ENCODE peak calls at places on chromosome 22, in seven cellular contexts. One of them, this sample, is unnamed.
A peak's percentile ranks its signal among the peaks of the same experiment; 100 is the strongest.

GRCh38 chr22:31742115-31742514 is 7.8 kb downstream of the PRR14L start:
- DNase-seq in D341Med: no peak
- DNase-seq in anterior cingulate cortex: no peak
- DNase-seq in epithelial cell of esophagus: no peak
- DNase-seq in SK-N-DZ: no peak
- DNase-seq in cardiac fibroblast: no peak
- DNase-seq in stimulated activated CD4-positive, alpha-beta T cell treated with anti-CD3 and anti-CD28 coated beads, Interleukin-2, amount 100 ng/mL, for 24 hours: no peak
- DNase-seq in this sample: no peak

GRCh38 chr22:29108137-29108536 is 35.3 kb downstream of the KREMEN1 start:
- DNase-seq in SK-N-DZ: no peak
- DNase-seq in anterior cingulate cortex: no peak
- DNase-seq in D341Med: no peak
- DNase-seq in cardiac fibroblast: peak; percentile 54
- DNase-seq in stimulated activated CD4-positive, alpha-beta T cell treated with anti-CD3 and anti-CD28 coated beads, Interleukin-2, amount 100 ng/mL, for 24 hours: no peak
- DNase-seq in epithelial cell of esophagus: peak; percentile 90
- DNase-seq in this sample: no peak

GRCh38 chr22:19663821-19664325 is 50.4 kb upstream of the SEPTIN5 start:
- DNase-seq in anterior cingulate cortex: no peak
- DNase-seq in D341Med: peak; percentile 39
- DNase-seq in stimulated activated CD4-positive, alpha-beta T cell treated with anti-CD3 and anti-CD28 coated beads, Interleukin-2, amount 100 ng/mL, for 24 hours: no peak
- DNase-seq in cardiac fibroblast: peak; percentile 67
- DNase-seq in epithelial cell of esophagus: no peak
- DNase-seq in SK-N-DZ: peak; percentile 38
- DNase-seq in this sample: no peak

GRCh38 chr22:31752096-31752847 is 1.5 kb upstream of the DEPDC5 start:
- DNase-seq in anterior cingulate cortex: no peak
- DNase-seq in D341Med: no peak
- DNase-seq in SK-N-DZ: peak; percentile 23
- DNase-seq in cardiac fibroblast: no peak
- DNase-seq in stimulated activated CD4-positive, alpha-beta T cell treated with anti-CD3 and anti-CD28 coated beads, Interleukin-2, amount 100 ng/mL, for 24 hours: no peak
- DNase-seq in epithelial cell of esophagus: no peak
- DNase-seq in this sample: no peak

GRCh38 chr22:27454807-27455450 is 346.6 kb downstream of the MN1 start:
- DNase-seq in epithelial cell of esophagus: no peak
- DNase-seq in stimulated activated CD4-positive, alpha-beta T cell treated with anti-CD3 and anti-CD28 coated beads, Interleukin-2, amount 100 ng/mL, for 24 hours: no peak
- DNase-seq in anterior cingulate cortex: no peak
- DNase-seq in SK-N-DZ: no peak
- DNase-seq in D341Med: no peak
- DNase-seq in cardiac fibroblast: peak; percentile 45
- DNase-seq in this sample: no peak

GRCh38 chr22:48627203-48627602 is 1200.5 kb downstream of the BRD1 start:
- DNase-seq in anterior cingulate cortex: no peak
- DNase-seq in cardiac fibroblast: no peak
- DNase-seq in stimulated activated CD4-positive, alpha-beta T cell treated with anti-CD3 and anti-CD28 coated beads, Interleukin-2, amount 100 ng/mL, for 24 hours: no peak
- DNase-seq in epithelial cell of esophagus: no peak
- DNase-seq in D341Med: no peak
- DNase-seq in SK-N-DZ: peak; percentile 52
- DNase-seq in this sample: no peak

GRCh38 chr22:36773935-36774334 is 2.0 kb downstream of the IFT27 start:
- DNase-seq in SK-N-DZ: no peak
- DNase-seq in stimulated activated CD4-positive, alpha-beta T cell treated with anti-CD3 and anti-CD28 coated beads, Interleukin-2, amount 100 ng/mL, for 24 hours: no peak
- DNase-seq in anterior cingulate cortex: no peak
- DNase-seq in D341Med: no peak
- DNase-seq in cardiac fibroblast: peak; percentile 59
- DNase-seq in epithelial cell of esophagus: peak; percentile 63
- DNase-seq in this sample: no peak

GRCh38 chr22:36839356-36840073 is 21.3 kb upstream of the NCF4 start:
- DNase-seq in stimulated activated CD4-positive, alpha-beta T cell treated with anti-CD3 and anti-CD28 coated beads, Interleukin-2, amount 100 ng/mL, for 24 hours: no peak
- DNase-seq in epithelial cell of esophagus: peak; percentile 61
- DNase-seq in anterior cingulate cortex: no peak
- DNase-seq in cardiac fibroblast: peak; percentile 10
- DNase-seq in D341Med: no peak
- DNase-seq in SK-N-DZ: no peak
- DNase-seq in this sample: no peak

GRCh38 chr22:49394116-49394785 is 433.4 kb downstream of the BRD1 start:
- DNase-seq in D341Med: no peak
- DNase-seq in epithelial cell of esophagus: no peak
- DNase-seq in stimulated activated CD4-positive, alpha-beta T cell treated with anti-CD3 and anti-CD28 coated beads, Interleukin-2, amount 100 ng/mL, for 24 hours: no peak
- DNase-seq in cardiac fibroblast: no peak
- DNase-seq in SK-N-DZ: no peak
- DNase-seq in anterior cingulate cortex: no peak
- DNase-seq in this sample: no peak

GRCh38 chr22:33803371-33803770 is 116.9 kb downstream of the LARGE1 start:
- DNase-seq in stimulated activated CD4-positive, alpha-beta T cell treated with anti-CD3 and anti-CD28 coated beads, Interleukin-2, amount 100 ng/mL, for 24 hours: no peak
- DNase-seq in epithelial cell of esophagus: no peak
- DNase-seq in D341Med: no peak
- DNase-seq in cardiac fibroblast: peak; percentile 85
- DNase-seq in anterior cingulate cortex: no peak
- DNase-seq in SK-N-DZ: no peak
- DNase-seq in this sample: no peak

GRCh38 chr22:46000081-46001027 is 23.4 kb upstream of the WNT7B start:
- DNase-seq in SK-N-DZ: no peak
- DNase-seq in cardiac fibroblast: no peak
- DNase-seq in anterior cingulate cortex: no peak
- DNase-seq in stimulated activated CD4-positive, alpha-beta T cell treated with anti-CD3 and anti-CD28 coated beads, Interleukin-2, amount 100 ng/mL, for 24 hours: no peak
- DNase-seq in D341Med: no peak
- DNase-seq in epithelial cell of esophagus: no peak
- DNase-seq in this sample: no peak

GRCh38 chr22:46528121-46528610 is 9.3 kb downstream of the CELSR1 start:
- DNase-seq in epithelial cell of esophagus: peak; percentile 99
- DNase-seq in anterior cingulate cortex: no peak
- DNase-seq in SK-N-DZ: no peak
- DNase-seq in cardiac fibroblast: peak; percentile 72
- DNase-seq in stimulated activated CD4-positive, alpha-beta T cell treated with anti-CD3 and anti-CD28 coated beads, Interleukin-2, amount 100 ng/mL, for 24 hours: no peak
- DNase-seq in D341Med: no peak
- DNase-seq in this sample: peak; percentile 74

GRCh38 chr22:29306175-29306829 is at the start of gene GAS2L1:
- DNase-seq in anterior cingulate cortex: no peak
- DNase-seq in D341Med: peak; percentile 94
- DNase-seq in SK-N-DZ: peak; percentile 77
- DNase-seq in epithelial cell of esophagus: peak; percentile 82
- DNase-seq in cardiac fibroblast: peak; percentile 87
- DNase-seq in stimulated activated CD4-positive, alpha-beta T cell treated with anti-CD3 and anti-CD28 coated beads, Interleukin-2, amount 100 ng/mL, for 24 hours: peak; percentile 44
- DNase-seq in this sample: peak; percentile 77

GRCh38 chr22:42969348-42969975 is 45.5 kb downstream of the PACSIN2 start:
- DNase-seq in stimulated activated CD4-positive, alpha-beta T cell treated with anti-CD3 and anti-CD28 coated beads, Interleukin-2, amount 100 ng/mL, for 24 hours: no peak
- DNase-seq in anterior cingulate cortex: no peak
- DNase-seq in cardiac fibroblast: peak; percentile 44
- DNase-seq in D341Med: no peak
- DNase-seq in epithelial cell of esophagus: no peak
- DNase-seq in SK-N-DZ: no peak
- DNase-seq in this sample: no peak

GRCh38 chr22:41411021-41411851 is 29.5 kb downstream of the TEF start:
- DNase-seq in anterior cingulate cortex: peak; percentile 21
- DNase-seq in stimulated activated CD4-positive, alpha-beta T cell treated with anti-CD3 and anti-CD28 coated beads, Interleukin-2, amount 100 ng/mL, for 24 hours: no peak
- DNase-seq in cardiac fibroblast: no peak
- DNase-seq in epithelial cell of esophagus: no peak
- DNase-seq in SK-N-DZ: peak; percentile 65
- DNase-seq in D341Med: no peak
- DNase-seq in this sample: no peak

GRCh38 chr22:50078761-50079160 is 6.5 kb downstream of the MLC1 start:
- DNase-seq in D341Med: no peak
- DNase-seq in cardiac fibroblast: no peak
- DNase-seq in SK-N-DZ: no peak
- DNase-seq in anterior cingulate cortex: no peak
- DNase-seq in epithelial cell of esophagus: no peak
- DNase-seq in stimulated activated CD4-positive, alpha-beta T cell treated with anti-CD3 and anti-CD28 coated beads, Interleukin-2, amount 100 ng/mL, for 24 hours: no peak
- DNase-seq in this sample: no peak

GRCh38 chr22:20112623-20113511 is 3.0 kb upstream of the RANBP1 start:
- DNase-seq in D341Med: no peak
- DNase-seq in SK-N-DZ: no peak
- DNase-seq in anterior cingulate cortex: no peak
- DNase-seq in stimulated activated CD4-positive, alpha-beta T cell treated with anti-CD3 and anti-CD28 coated beads, Interleukin-2, amount 100 ng/mL, for 24 hours: no peak
- DNase-seq in cardiac fibroblast: no peak
- DNase-seq in epithelial cell of esophagus: no peak
- DNase-seq in this sample: no peak

GRCh38 chr22:41862530-41863266 is 29.8 kb downstream of the SREBF2 start:
- DNase-seq in SK-N-DZ: no peak
- DNase-seq in epithelial cell of esophagus: no peak
- DNase-seq in D341Med: no peak
- DNase-seq in cardiac fibroblast: no peak
- DNase-seq in stimulated activated CD4-positive, alpha-beta T cell treated with anti-CD3 and anti-CD28 coated beads, Interleukin-2, amount 100 ng/mL, for 24 hours: peak; percentile 76
- DNase-seq in anterior cingulate cortex: no peak
- DNase-seq in this sample: peak; percentile 36

GRCh38 chr22:20147286-20147988 is 3.4 kb downstream of the CCDC188 start:
- DNase-seq in D341Med: no peak
- DNase-seq in cardiac fibroblast: no peak
- DNase-seq in stimulated activated CD4-positive, alpha-beta T cell treated with anti-CD3 and anti-CD28 coated beads, Interleukin-2, amount 100 ng/mL, for 24 hours: no peak
- DNase-seq in SK-N-DZ: no peak
- DNase-seq in epithelial cell of esophagus: no peak
- DNase-seq in anterior cingulate cortex: no peak
- DNase-seq in this sample: no peak

GRCh38 chr22:20937031-20937793 is 20.0 kb downstream of the CRKL start:
- DNase-seq in stimulated activated CD4-positive, alpha-beta T cell treated with anti-CD3 and anti-CD28 coated beads, Interleukin-2, amount 100 ng/mL, for 24 hours: no peak
- DNase-seq in SK-N-DZ: no peak
- DNase-seq in cardiac fibroblast: no peak
- DNase-seq in epithelial cell of esophagus: no peak
- DNase-seq in D341Med: no peak
- DNase-seq in anterior cingulate cortex: no peak
- DNase-seq in this sample: peak; percentile 78

GRCh38 chr22:34886391-34886790 is 179.6 kb upstream of the ISX start:
- DNase-seq in epithelial cell of esophagus: no peak
- DNase-seq in SK-N-DZ: no peak
- DNase-seq in D341Med: no peak
- DNase-seq in stimulated activated CD4-positive, alpha-beta T cell treated with anti-CD3 and anti-CD28 coated beads, Interleukin-2, amount 100 ng/mL, for 24 hours: no peak
- DNase-seq in anterior cingulate cortex: no peak
- DNase-seq in cardiac fibroblast: no peak
- DNase-seq in this sample: no peak

GRCh38 chr22:24285245-24285644 is 14.6 kb downstream of the SPECC1L start:
- DNase-seq in SK-N-DZ: no peak
- DNase-seq in anterior cingulate cortex: no peak
- DNase-seq in stimulated activated CD4-positive, alpha-beta T cell treated with anti-CD3 and anti-CD28 coated beads, Interleukin-2, amount 100 ng/mL, for 24 hours: no peak
- DNase-seq in D341Med: no peak
- DNase-seq in epithelial cell of esophagus: no peak
- DNase-seq in cardiac fibroblast: peak; percentile 40
- DNase-seq in this sample: no peak

GRCh38 chr22:50250555-50251471 is at the start of gene HDAC10:
- DNase-seq in cardiac fibroblast: peak; percentile 85
- DNase-seq in anterior cingulate cortex: no peak
- DNase-seq in D341Med: peak; percentile 93
- DNase-seq in stimulated activated CD4-positive, alpha-beta T cell treated with anti-CD3 and anti-CD28 coated beads, Interleukin-2, amount 100 ng/mL, for 24 hours: peak; percentile 83
- DNase-seq in epithelial cell of esophagus: peak; percentile 83
- DNase-seq in SK-N-DZ: peak; percentile 84
- DNase-seq in this sample: peak; percentile 81

GRCh38 chr22:45051419-45051818 is 41.6 kb upstream of the PHF21B start:
- DNase-seq in D341Med: no peak
- DNase-seq in epithelial cell of esophagus: no peak
- DNase-seq in SK-N-DZ: no peak
- DNase-seq in anterior cingulate cortex: no peak
- DNase-seq in stimulated activated CD4-positive, alpha-beta T cell treated with anti-CD3 and anti-CD28 coated beads, Interleukin-2, amount 100 ng/mL, for 24 hours: no peak
- DNase-seq in cardiac fibroblast: no peak
- DNase-seq in this sample: no peak

GRCh38 chr22:24155597-24156145 is 25.6 kb upstream of the SUSD2 start:
- DNase-seq in epithelial cell of esophagus: peak; percentile 52
- DNase-seq in anterior cingulate cortex: peak; percentile 10
- DNase-seq in D341Med: peak; percentile 69
- DNase-seq in cardiac fibroblast: peak; percentile 82
- DNase-seq in SK-N-DZ: peak; percentile 40
- DNase-seq in stimulated activated CD4-positive, alpha-beta T cell treated with anti-CD3 and anti-CD28 coated beads, Interleukin-2, amount 100 ng/mL, for 24 hours: peak; percentile 50
- DNase-seq in this sample: peak; percentile 81

GRCh38 chr22:31329453-31330215 is 16.5 kb downstream of the PATZ1 start:
- DNase-seq in cardiac fibroblast: no peak
- DNase-seq in D341Med: no peak
- DNase-seq in epithelial cell of esophagus: no peak
- DNase-seq in SK-N-DZ: no peak
- DNase-seq in stimulated activated CD4-positive, alpha-beta T cell treated with anti-CD3 and anti-CD28 coated beads, Interleukin-2, amount 100 ng/mL, for 24 hours: no peak
- DNase-seq in anterior cingulate cortex: no peak
- DNase-seq in this sample: no peak

GRCh38 chr22:28429711-28430110 is 249.9 kb downstream of the TTC28 start:
- DNase-seq in SK-N-DZ: no peak
- DNase-seq in epithelial cell of esophagus: no peak
- DNase-seq in anterior cingulate cortex: no peak
- DNase-seq in stimulated activated CD4-positive, alpha-beta T cell treated with anti-CD3 and anti-CD28 coated beads, Interleukin-2, amount 100 ng/mL, for 24 hours: no peak
- DNase-seq in D341Med: no peak
- DNase-seq in cardiac fibroblast: no peak
- DNase-seq in this sample: no peak

GRCh38 chr22:32868928-32869327 is 67.4 kb downstream of the TIMP3 start:
- DNase-seq in epithelial cell of esophagus: no peak
- DNase-seq in SK-N-DZ: no peak
- DNase-seq in stimulated activated CD4-positive, alpha-beta T cell treated with anti-CD3 and anti-CD28 coated beads, Interleukin-2, amount 100 ng/mL, for 24 hours: no peak
- DNase-seq in anterior cingulate cortex: no peak
- DNase-seq in cardiac fibroblast: no peak
- DNase-seq in D341Med: no peak
- DNase-seq in this sample: no peak

GRCh38 chr22:23237201-23237798 is 57.0 kb downstream of the BCR start:
- DNase-seq in epithelial cell of esophagus: no peak
- DNase-seq in anterior cingulate cortex: no peak
- DNase-seq in D341Med: peak; percentile 89
- DNase-seq in SK-N-DZ: peak; percentile 27
- DNase-seq in cardiac fibroblast: peak; percentile 55
- DNase-seq in stimulated activated CD4-positive, alpha-beta T cell treated with anti-CD3 and anti-CD28 coated beads, Interleukin-2, amount 100 ng/mL, for 24 hours: no peak
- DNase-seq in this sample: no peak

GRCh38 chr22:34437140-34437539 is 516.9 kb upstream of the LARGE1 start:
- DNase-seq in anterior cingulate cortex: no peak
- DNase-seq in SK-N-DZ: no peak
- DNase-seq in D341Med: no peak
- DNase-seq in epithelial cell of esophagus: no peak
- DNase-seq in stimulated activated CD4-positive, alpha-beta T cell treated with anti-CD3 and anti-CD28 coated beads, Interleukin-2, amount 100 ng/mL, for 24 hours: no peak
- DNase-seq in cardiac fibroblast: no peak
- DNase-seq in this sample: no peak